ENCODE peak calls at places on chromosomes 13 and 19, in seven cellular contexts. K, O, H, S, D, W and T are unnamed samples.

GRCh38 chr13:35857769-35858168 is 273.4 kb downstream of the DCLK1 start:
- DNase-seq in K (no peak), O (peak; percentile 68), H (no peak), S (no peak), D (no peak), W (no peak), T (no peak)

GRCh38 chr13:111531505-111531904 is 211.1 kb downstream of the TEX29 start:
- DNase-seq in K (no peak), O (no peak), H (no peak), S (no peak), D (no peak), W (no peak), T (no peak)

GRCh38 chr13:76043882-76044281 is 407.8 kb downstream of the LMO7 start:
- DNase-seq in K (no peak), O (no peak), H (no peak), S (no peak), D (no peak), W (no peak), T (no peak)

GRCh38 chr19:51460164-51460992 is 2.1 kb upstream of the SIGLEC8 start:
- DNase-seq in K (no peak), O (no peak), H (no peak), S (no peak), D (no peak), W (no peak), T (no peak)

GRCh38 chr13:110216403-110217041 is 90.4 kb downstream of the COL4A1 start:
- DNase-seq in K (no peak), O (no peak), H (no peak), S (peak; percentile 84), D (no peak), W (no peak), T (peak; percentile 80)

GRCh38 chr19:18385675-18386542 is at the start of gene GDF15:
- DNase-seq in K (peak; percentile 67), O (peak; percentile 94), H (peak; percentile 48), S (peak; percentile 84), D (peak; percentile 47), W (peak; percentile 76), T (no peak)

GRCh38 chr19:50679177-50680125 is 30.2 kb downstream of the C19orf81 start:
- DNase-seq in K (peak; percentile 82), O (peak; percentile 94), H (peak; percentile 52), S (peak; percentile 79), D (peak; percentile 46), W (peak; percentile 89), T (peak; percentile 81)

GRCh38 chr19:4606921-4607678 is 32.2 kb upstream of the TNFAIP8L1 start:
- DNase-seq in K (peak; percentile 69), O (no peak), H (no peak), S (no peak), D (peak; percentile 31), W (peak; percentile 82), T (no peak)

GRCh38 chr19:17654993-17655392 is 33.2 kb downstream of the UNC13A start:
- DNase-seq in K (peak; percentile 17), O (no peak), H (no peak), S (no peak), D (no peak), W (no peak), T (no peak)

GRCh38 chr19:13207237-13208130 is 57.3 kb downstream of the IER2 start:
- DNase-seq in K (peak; percentile 69), O (no peak), H (peak; percentile 43), S (no peak), D (no peak), W (peak; percentile 76), T (no peak)

GRCh38 chr13:50357586-50358118 is 342.4 kb downstream of the KCNRG start:
- DNase-seq in K (no peak), O (peak; percentile 83), H (peak; percentile 28), S (no peak), D (no peak), W (no peak), T (no peak)

GRCh38 chr19:18234194-18234593 is 8.0 kb upstream of the PDE4C start:
- DNase-seq in K (no peak), O (no peak), H (no peak), S (no peak), D (no peak), W (no peak), T (no peak)

GRCh38 chr19:10219678-10220077 is 11.5 kb downstream of the S1PR2 start:
- DNase-seq in K (no peak), O (no peak), H (no peak), S (no peak), D (no peak), W (no peak), T (no peak)

GRCh38 chr13:113273856-113274590 is 23.0 kb upstream of the LAMP1 start:
- DNase-seq in K (no peak), O (no peak), H (no peak), S (peak; percentile 68), D (no peak), W (no peak), T (no peak)

GRCh38 chr19:55658846-55659459 is 4.1 kb downstream of the U2AF2 start:
- DNase-seq in K (peak; percentile 39), O (no peak), H (no peak), S (no peak), D (no peak), W (no peak), T (no peak)

GRCh38 chr19:44662686-44663085 is 8.6 kb upstream of the CEACAM19 start:
- DNase-seq in K (no peak), O (no peak), H (no peak), S (no peak), D (no peak), W (no peak), T (no peak)

GRCh38 chr13:30766957-30767603 is 31.7 kb downstream of the ALOX5AP start:
- DNase-seq in K (no peak), O (no peak), H (no peak), S (no peak), D (no peak), W (no peak), T (no peak)

GRCh38 chr19:35142531-35143230 is 374 bp upstream of the FXYD7 start:
- DNase-seq in K (peak; percentile 72), O (no peak), H (peak; percentile 66), S (no peak), D (no peak), W (peak; percentile 79), T (no peak)

GRCh38 chr19:5339470-5339949 is 1.1 kb downstream of the PTPRS start:
- DNase-seq in K (no peak), O (no peak), H (no peak), S (no peak), D (no peak), W (no peak), T (no peak)

GRCh38 chr19:30229524-30230174 is 142.5 kb upstream of the ZNF536 start:
- DNase-seq in K (no peak), O (no peak), H (no peak), S (no peak), D (no peak), W (no peak), T (no peak)

GRCh38 chr13:42363941-42364612 is 92.1 kb downstream of the AKAP11 start:
- DNase-seq in K (no peak), O (peak; percentile 50), H (no peak), S (no peak), D (no peak), W (no peak), T (no peak)

GRCh38 chr19:35213678-35214632 is 14.6 kb downstream of the FAM187B start:
- DNase-seq in K (peak; percentile 64), O (no peak), H (peak; percentile 41), S (peak; percentile 76), D (peak; percentile 33), W (no peak), T (peak; percentile 84)

GRCh38 chr13:51827254-51827653 is 17.7 kb downstream of the TMEM272 start:
- DNase-seq in K (no peak), O (no peak), H (no peak), S (no peak), D (no peak), W (no peak), T (no peak)

GRCh38 chr13:33462109-33462508 is 176.6 kb upstream of the STARD13 start:
- DNase-seq in K (no peak), O (no peak), H (no peak), S (no peak), D (no peak), W (no peak), T (no peak)

GRCh38 chr13:33455291-33455690 is 169.7 kb upstream of the STARD13 start:
- DNase-seq in K (no peak), O (no peak), H (no peak), S (no peak), D (no peak), W (no peak), T (no peak)

GRCh38 chr13:33464345-33464744 is 178.8 kb upstream of the STARD13 start:
- DNase-seq in K (no peak), O (no peak), H (no peak), S (no peak), D (no peak), W (no peak), T (no peak)

GRCh38 chr13:33454844-33455256 is 169.3 kb upstream of the STARD13 start:
- DNase-seq in K (no peak), O (no peak), H (no peak), S (no peak), D (no peak), W (no peak), T (no peak)

GRCh38 chr13:33459702-33460101 is 174.1 kb upstream of the STARD13 start:
- DNase-seq in K (no peak), O (no peak), H (no peak), S (no peak), D (no peak), W (no peak), T (no peak)
- H3K27me3 ChIP-seq in K (no peaks in the 10 kb centered on the region), O (no peaks in the 10 kb centered on the region), H (no peaks in the 10 kb centered on the region), S (no peaks in the 10 kb centered on the region), D (no peaks in the 10 kb centered on the region), W (no peaks in the 10 kb centered on the region), T (no peaks in the 10 kb centered on the region)

DNA sequence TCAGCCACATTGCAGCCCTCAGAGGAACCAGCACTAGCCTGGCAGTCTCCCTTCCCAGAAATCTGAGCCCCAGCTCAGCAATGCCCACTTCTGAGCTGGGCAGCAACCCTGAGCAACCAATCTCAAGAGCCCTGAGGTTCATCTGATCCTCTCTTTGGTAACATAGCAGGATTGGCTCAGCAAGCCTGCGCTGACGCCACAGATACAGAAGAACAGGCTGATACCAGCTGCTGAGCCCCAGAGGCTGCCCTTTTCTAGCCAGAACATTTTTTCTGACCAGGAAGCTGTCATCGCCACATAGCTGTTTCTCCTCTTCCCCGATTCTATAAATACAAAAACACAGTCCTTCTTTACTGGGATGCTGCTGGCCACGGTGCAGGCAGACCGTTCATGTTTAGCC is 59.8 kb downstream of the TRPM4 start:
- DNase-seq in K (peak; percentile 78), O (no peak), H (no peak), S (no peak), D (no peak), W (no peak), T (peak; percentile 72)
- H3K4me3 ChIP-seq in K (no peak overlapping the region), O (no peak overlapping the region), H (no peak overlapping the region), S (no peak overlapping the region), D (no peak overlapping the region), W (no peak overlapping the region), T (no peak overlapping the region)

DNA sequence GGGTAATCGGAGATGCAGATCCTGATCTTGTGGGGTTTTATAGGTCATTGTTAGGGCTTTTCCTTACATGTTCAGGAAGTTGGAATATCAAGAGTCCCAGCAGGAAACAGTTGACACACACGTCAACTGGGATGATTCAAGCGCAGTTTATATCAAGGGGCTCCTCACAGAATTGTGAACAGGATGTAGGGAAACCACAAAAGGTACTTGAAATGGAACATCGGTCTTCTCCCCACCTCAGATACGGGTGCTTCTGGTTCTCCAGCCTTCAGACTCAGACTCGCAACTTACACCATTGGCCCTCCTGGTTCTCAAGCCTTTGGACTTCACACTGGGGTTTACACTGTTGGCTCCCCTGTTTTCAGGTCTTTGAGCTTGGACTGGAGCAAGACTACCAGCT is 19.5 kb downstream of the ZNF557 start:
- DNase-seq in K (no peak), O (no peak), H (no peak), S (no peak), D (no peak), W (no peak), T (no peak)
- H3K9me3 ChIP-seq in K (peaks cover 62% of the 10 kb centered on the region), O (peaks cover 10% of the 10 kb centered on the region), H (peaks cover 6% of the 10 kb centered on the region), S (peaks cover 20% of the 10 kb centered on the region), D (peaks cover 21% of the 10 kb centered on the region), W (peaks cover under 1% of the 10 kb centered on the region), T (peaks cover 91% of the 10 kb centered on the region)

GRCh38 chr19:46613525-46613924 is 11.4 kb downstream of the PTGIR start:
- DNase-seq in K (peak; percentile 39), O (no peak), H (peak; percentile 18), S (peak; percentile 68), D (no peak), W (peak; percentile 59), T (no peak)
- H3K27me3 ChIP-seq in K (no peaks in the 10 kb centered on the region), O (no peaks in the 10 kb centered on the region), H (no peaks in the 10 kb centered on the region), S (no peaks in the 10 kb centered on the region), D (no peaks in the 10 kb centered on the region), W (no peaks in the 10 kb centered on the region), T (no peaks in the 10 kb centered on the region)